ENCODE peak calls at places on chromosome 4, in ten cellular contexts. One of them, this sample, is unnamed.

GRCh38 chr4:90769251-90769650 is 642.1 kb downstream of the CCSER1 start:
- DNase-seq in RPMI7951: no peak
- DNase-seq in nucleus accumbens: no peak
- DNase-seq in NCI-H1105: no peak
- DNase-seq in AG08395: no peak
- DNase-seq in astrocyte of the spinal cord: no peak
- DNase-seq in HT-29: no peak
- DNase-seq in H1: no peak
- DNase-seq in NT2/D1: no peak
- DNase-seq in KG1: no peak
- DNase-seq in this sample: no peak

GRCh38 chr4:125750827-125751466 is 436.2 kb downstream of the FAT4 start:
- DNase-seq in NCI-H1105: no peak
- DNase-seq in nucleus accumbens: peak; percentile 6
- DNase-seq in NT2/D1: peak; percentile 18
- DNase-seq in H1: no peak
- DNase-seq in astrocyte of the spinal cord: peak; percentile 63
- DNase-seq in RPMI7951: peak; percentile 40
- DNase-seq in HT-29: peak; percentile 41
- DNase-seq in KG1: no peak
- DNase-seq in AG08395: peak; percentile 43
- DNase-seq in this sample: no peak

GRCh38 chr4:177001271-177002175 is 208.8 kb upstream of the VEGFC start:
- DNase-seq in HT-29: no peak
- DNase-seq in RPMI7951: peak; percentile 72
- DNase-seq in KG1: no peak
- DNase-seq in NT2/D1: no peak
- DNase-seq in AG08395: peak; percentile 17
- DNase-seq in astrocyte of the spinal cord: peak; percentile 46
- DNase-seq in H1: no peak
- DNase-seq in NCI-H1105: no peak
- DNase-seq in nucleus accumbens: no peak
- DNase-seq in this sample: no peak

GRCh38 chr4:99395595-99396364 is 39.4 kb downstream of the ADH7 start:
- DNase-seq in HT-29: no peak
- DNase-seq in astrocyte of the spinal cord: peak; percentile 83
- DNase-seq in nucleus accumbens: no peak
- DNase-seq in NT2/D1: no peak
- DNase-seq in NCI-H1105: no peak
- DNase-seq in KG1: no peak
- DNase-seq in RPMI7951: peak; percentile 90
- DNase-seq in AG08395: peak; percentile 63
- DNase-seq in H1: no peak
- DNase-seq in this sample: no peak

GRCh38 chr4:97953171-97953570 is 190.1 kb downstream of the STPG2 start:
- DNase-seq in nucleus accumbens: no peak
- DNase-seq in H1: no peak
- DNase-seq in RPMI7951: no peak
- DNase-seq in KG1: no peak
- DNase-seq in NCI-H1105: no peak
- DNase-seq in astrocyte of the spinal cord: no peak
- DNase-seq in NT2/D1: no peak
- DNase-seq in AG08395: no peak
- DNase-seq in HT-29: no peak
- DNase-seq in this sample: no peak

GRCh38 chr4:52076731-52077130 is 25.6 kb downstream of the SPATA18 start:
- DNase-seq in astrocyte of the spinal cord: no peak
- DNase-seq in RPMI7951: no peak
- DNase-seq in HT-29: no peak
- DNase-seq in NT2/D1: peak; percentile 16
- DNase-seq in NCI-H1105: no peak
- DNase-seq in KG1: no peak
- DNase-seq in H1: peak; percentile 75
- DNase-seq in nucleus accumbens: no peak
- DNase-seq in AG08395: no peak
- DNase-seq in this sample: no peak

GRCh38 chr4:126737899-126738526 is 894.7 kb upstream of the INTU start:
- DNase-seq in NT2/D1: no peak
- DNase-seq in AG08395: no peak
- DNase-seq in NCI-H1105: no peak
- DNase-seq in nucleus accumbens: no peak
- DNase-seq in HT-29: no peak
- DNase-seq in RPMI7951: no peak
- DNase-seq in KG1: no peak
- DNase-seq in H1: no peak
- DNase-seq in astrocyte of the spinal cord: no peak
- DNase-seq in this sample: no peak

GRCh38 chr4:10013722-10014121 is 7.6 kb downstream of the SLC2A9 start:
- DNase-seq in nucleus accumbens: no peak
- DNase-seq in KG1: peak; percentile 17
- DNase-seq in AG08395: peak; percentile 31
- DNase-seq in astrocyte of the spinal cord: no peak
- DNase-seq in RPMI7951: no peak
- DNase-seq in H1: peak; percentile 85
- DNase-seq in NCI-H1105: peak; percentile 11
- DNase-seq in NT2/D1: peak; percentile 50
- DNase-seq in HT-29: peak; percentile 62
- DNase-seq in this sample: peak; percentile 55

GRCh38 chr4:169159614-169160013 is 111.1 kb downstream of the SH3RF1 start:
- DNase-seq in astrocyte of the spinal cord: peak; percentile 75
- DNase-seq in NCI-H1105: no peak
- DNase-seq in HT-29: no peak
- DNase-seq in RPMI7951: peak; percentile 30
- DNase-seq in AG08395: peak; percentile 58
- DNase-seq in KG1: no peak
- DNase-seq in H1: no peak
- DNase-seq in NT2/D1: no peak
- DNase-seq in nucleus accumbens: no peak
- DNase-seq in this sample: no peak

GRCh38 chr4:15848191-15848842 is 70.2 kb downstream of the CD38 start:
- DNase-seq in NT2/D1: no peak
- DNase-seq in RPMI7951: no peak
- DNase-seq in H1: no peak
- DNase-seq in NCI-H1105: no peak
- DNase-seq in KG1: no peak
- DNase-seq in nucleus accumbens: no peak
- DNase-seq in astrocyte of the spinal cord: peak; percentile 9
- DNase-seq in HT-29: no peak
- DNase-seq in AG08395: no peak
- DNase-seq in this sample: no peak

GRCh38 chr4:48635310-48635709 is 144.8 kb downstream of the FRYL start:
- DNase-seq in nucleus accumbens: no peak
- DNase-seq in astrocyte of the spinal cord: no peak
- DNase-seq in H1: no peak
- DNase-seq in AG08395: peak; percentile 36
- DNase-seq in HT-29: peak; percentile 5
- DNase-seq in NT2/D1: no peak
- DNase-seq in KG1: no peak
- DNase-seq in RPMI7951: peak; percentile 33
- DNase-seq in NCI-H1105: no peak
- DNase-seq in this sample: no peak

GRCh38 chr4:83618431-83618830 is 82.5 kb downstream of the GPAT3 start:
- DNase-seq in NCI-H1105: no peak
- DNase-seq in nucleus accumbens: no peak
- DNase-seq in astrocyte of the spinal cord: peak; percentile 58
- DNase-seq in H1: no peak
- DNase-seq in HT-29: peak; percentile 58
- DNase-seq in NT2/D1: no peak
- DNase-seq in RPMI7951: peak; percentile 74
- DNase-seq in KG1: no peak
- DNase-seq in AG08395: peak; percentile 70
- DNase-seq in this sample: no peak

GRCh38 chr4:177283167-177283566 is 26.5 kb upstream of the NEIL3 start:
- DNase-seq in RPMI7951: peak; percentile 33
- DNase-seq in AG08395: peak; percentile 59
- DNase-seq in HT-29: no peak
- DNase-seq in H1: no peak
- DNase-seq in NCI-H1105: no peak
- DNase-seq in KG1: no peak
- DNase-seq in NT2/D1: no peak
- DNase-seq in astrocyte of the spinal cord: peak; percentile 61
- DNase-seq in nucleus accumbens: no peak
- DNase-seq in this sample: no peak

GRCh38 chr4:137310593-137311490 is 221.5 kb downstream of the PCDH18 start:
- DNase-seq in RPMI7951: peak; percentile 71
- DNase-seq in astrocyte of the spinal cord: peak; percentile 94
- DNase-seq in KG1: no peak
- DNase-seq in nucleus accumbens: no peak
- DNase-seq in H1: no peak
- DNase-seq in HT-29: no peak
- DNase-seq in NT2/D1: no peak
- DNase-seq in AG08395: peak; percentile 59
- DNase-seq in NCI-H1105: no peak
- DNase-seq in this sample: no peak

GRCh38 chr4:23818097-23818648 is 71.7 kb downstream of the PPARGC1A start:
- DNase-seq in RPMI7951: no peak
- DNase-seq in astrocyte of the spinal cord: no peak
- DNase-seq in KG1: no peak
- DNase-seq in HT-29: no peak
- DNase-seq in AG08395: no peak
- DNase-seq in NT2/D1: no peak
- DNase-seq in NCI-H1105: peak; percentile 65
- DNase-seq in nucleus accumbens: no peak
- DNase-seq in H1: no peak
- DNase-seq in this sample: no peak

GRCh38 chr4:106421441-106422296 is 53.1 kb upstream of the GIMD1 start:
- DNase-seq in nucleus accumbens: no peak
- DNase-seq in HT-29: no peak
- DNase-seq in KG1: no peak
- DNase-seq in astrocyte of the spinal cord: peak; percentile 25
- DNase-seq in H1: no peak
- DNase-seq in RPMI7951: no peak
- DNase-seq in NT2/D1: no peak
- DNase-seq in AG08395: peak; percentile 36
- DNase-seq in NCI-H1105: no peak
- DNase-seq in this sample: no peak

GRCh38 chr4:183182873-183183725 is 84.0 kb downstream of the WWC2 start:
- DNase-seq in astrocyte of the spinal cord: peak; percentile 83
- DNase-seq in HT-29: peak; percentile 54
- DNase-seq in NT2/D1: peak; percentile 90
- DNase-seq in KG1: no peak
- DNase-seq in NCI-H1105: no peak
- DNase-seq in RPMI7951: peak; percentile 89
- DNase-seq in AG08395: peak; percentile 67
- DNase-seq in H1: peak; percentile 70
- DNase-seq in nucleus accumbens: no peak
- DNase-seq in this sample: no peak

GRCh38 chr4:168877779-168878491 is 132.1 kb downstream of the CBR4 start:
- DNase-seq in AG08395: peak; percentile 21
- DNase-seq in nucleus accumbens: no peak
- DNase-seq in HT-29: no peak
- DNase-seq in astrocyte of the spinal cord: no peak
- DNase-seq in KG1: no peak
- DNase-seq in NCI-H1105: no peak
- DNase-seq in NT2/D1: no peak
- DNase-seq in H1: peak; percentile 75
- DNase-seq in RPMI7951: peak; percentile 44
- DNase-seq in this sample: peak; percentile 51

GRCh38 chr4:152385551-152385950 is 150.3 kb downstream of the FBXW7 start:
- DNase-seq in RPMI7951: peak; percentile 8
- DNase-seq in astrocyte of the spinal cord: peak; percentile 26
- DNase-seq in HT-29: peak; percentile 14
- DNase-seq in NCI-H1105: no peak
- DNase-seq in AG08395: peak; percentile 29
- DNase-seq in H1: no peak
- DNase-seq in nucleus accumbens: no peak
- DNase-seq in KG1: no peak
- DNase-seq in NT2/D1: no peak
- DNase-seq in this sample: no peak

GRCh38 chr4:82561745-82562552 is at the start of gene TMEM150C:
- DNase-seq in RPMI7951: peak; percentile 11
- DNase-seq in HT-29: no peak
- DNase-seq in astrocyte of the spinal cord: peak; percentile 5
- DNase-seq in KG1: no peak
- DNase-seq in nucleus accumbens: no peak
- DNase-seq in AG08395: peak; percentile 35
- DNase-seq in NT2/D1: no peak
- DNase-seq in H1: peak; percentile 73
- DNase-seq in NCI-H1105: no peak
- DNase-seq in this sample: peak; percentile 87

GRCh38 chr4:127776620-127777019 is 5.5 kb upstream of the HSPA4L start:
- DNase-seq in NCI-H1105: no peak
- DNase-seq in astrocyte of the spinal cord: no peak
- DNase-seq in RPMI7951: no peak
- DNase-seq in HT-29: peak; percentile 41
- DNase-seq in H1: no peak
- DNase-seq in KG1: no peak
- DNase-seq in nucleus accumbens: no peak
- DNase-seq in AG08395: no peak
- DNase-seq in NT2/D1: no peak
- DNase-seq in this sample: no peak

GRCh38 chr4:77493829-77494551 is 111.6 kb upstream of the CXCL13 start:
- DNase-seq in astrocyte of the spinal cord: no peak
- DNase-seq in HT-29: no peak
- DNase-seq in RPMI7951: peak; percentile 73
- DNase-seq in AG08395: peak; percentile 27
- DNase-seq in H1: no peak
- DNase-seq in NT2/D1: no peak
- DNase-seq in KG1: no peak
- DNase-seq in nucleus accumbens: no peak
- DNase-seq in NCI-H1105: no peak
- DNase-seq in this sample: no peak

GRCh38 chr4:94412019-94413017 is 39.4 kb upstream of the PDLIM5 start:
- DNase-seq in NCI-H1105: peak; percentile 15
- DNase-seq in astrocyte of the spinal cord: peak; percentile 71
- DNase-seq in AG08395: peak; percentile 28
- DNase-seq in NT2/D1: no peak
- DNase-seq in H1: no peak
- DNase-seq in RPMI7951: peak; percentile 71
- DNase-seq in HT-29: peak; percentile 64
- DNase-seq in nucleus accumbens: no peak
- DNase-seq in KG1: no peak
- DNase-seq in this sample: no peak

GRCh38 chr4:158121203-158121586 is 51.6 kb downstream of the GASK1B start:
- DNase-seq in AG08395: peak; percentile 88
- DNase-seq in KG1: no peak
- DNase-seq in NT2/D1: no peak
- DNase-seq in NCI-H1105: no peak
- DNase-seq in nucleus accumbens: no peak
- DNase-seq in RPMI7951: peak; percentile 59
- DNase-seq in HT-29: no peak
- DNase-seq in H1: no peak
- DNase-seq in astrocyte of the spinal cord: peak; percentile 94
- DNase-seq in this sample: no peak

GRCh38 chr4:188691811-188692210 is 552.6 kb downstream of the TRIML1 start:
- DNase-seq in astrocyte of the spinal cord: peak; percentile 19
- DNase-seq in H1: no peak
- DNase-seq in NT2/D1: no peak
- DNase-seq in KG1: no peak
- DNase-seq in AG08395: peak; percentile 3
- DNase-seq in nucleus accumbens: no peak
- DNase-seq in HT-29: no peak
- DNase-seq in NCI-H1105: no peak
- DNase-seq in RPMI7951: no peak
- DNase-seq in this sample: no peak

GRCh38 chr4:88938138-88938537 is 118.8 kb downstream of the FAM13A start:
- DNase-seq in KG1: no peak
- DNase-seq in H1: no peak
- DNase-seq in AG08395: peak; percentile 79
- DNase-seq in RPMI7951: peak; percentile 73
- DNase-seq in nucleus accumbens: no peak
- DNase-seq in NT2/D1: no peak
- DNase-seq in HT-29: no peak
- DNase-seq in astrocyte of the spinal cord: peak; percentile 89
- DNase-seq in NCI-H1105: no peak
- DNase-seq in this sample: no peak

GRCh38 chr4:159103406-159104131 is 690 bp downstream of the RAPGEF2 start:
- DNase-seq in HT-29: peak; percentile 25
- DNase-seq in AG08395: peak; percentile 50
- DNase-seq in H1: peak; percentile 72
- DNase-seq in astrocyte of the spinal cord: peak; percentile 52
- DNase-seq in nucleus accumbens: peak; percentile 49
- DNase-seq in NCI-H1105: peak; percentile 37
- DNase-seq in KG1: no peak
- DNase-seq in RPMI7951: peak; percentile 44
- DNase-seq in NT2/D1: no peak
- DNase-seq in this sample: peak; percentile 93

GRCh38 chr4:98638661-98639060 is 19.8 kb downstream of the TSPAN5 start:
- DNase-seq in NT2/D1: no peak
- DNase-seq in nucleus accumbens: no peak
- DNase-seq in RPMI7951: peak; percentile 45
- DNase-seq in KG1: no peak
- DNase-seq in AG08395: no peak
- DNase-seq in NCI-H1105: no peak
- DNase-seq in HT-29: no peak
- DNase-seq in H1: no peak
- DNase-seq in astrocyte of the spinal cord: no peak
- DNase-seq in this sample: no peak

This sample was measured in upper lobe of left lung.